ENCODE peak calls at places on chromosomes 1 and 21, in six cellular contexts. One of them, this sample, is unnamed.

GRCh38 chr1:55353709-55354620 is 138.8 kb upstream of the USP24 start:
- DNase-seq in EH: no peak
- DNase-seq in C1 segment of cervical spinal cord: no peak
- DNase-seq in heart left ventricle: no peak
- DNase-seq in neural progenitor cell: no peak
- DNase-seq in T-helper 2 cell: no peak
- DNase-seq in this sample: no peak

GRCh38 chr21:44984792-44985440 is 45.1 kb downstream of the SLX9 start:
- DNase-seq in T-helper 2 cell: no peak
- DNase-seq in neural progenitor cell: peak
- DNase-seq in C1 segment of cervical spinal cord: no peak
- DNase-seq in EH: no peak
- DNase-seq in heart left ventricle: peak
- DNase-seq in this sample: no peak

GRCh38 chr1:229689273-229689672 is 63.2 kb downstream of the URB2 start:
- DNase-seq in T-helper 2 cell: no peak
- DNase-seq in C1 segment of cervical spinal cord: no peak
- DNase-seq in heart left ventricle: no peak
- DNase-seq in EH: no peak
- DNase-seq in neural progenitor cell: no peak
- DNase-seq in this sample: no peak

GRCh38 chr1:8189931-8190483 is 127.9 kb upstream of the SLC45A1 start:
- DNase-seq in T-helper 2 cell: no peak
- DNase-seq in heart left ventricle: no peak
- DNase-seq in C1 segment of cervical spinal cord: no peak
- DNase-seq in EH: no peak
- DNase-seq in neural progenitor cell: no peak
- DNase-seq in this sample: no peak

GRCh38 chr1:25689686-25690381 is 73.2 kb downstream of the MAN1C1 start:
- DNase-seq in T-helper 2 cell: no peak
- DNase-seq in neural progenitor cell: no peak
- DNase-seq in EH: no peak
- DNase-seq in C1 segment of cervical spinal cord: no peak
- DNase-seq in heart left ventricle: no peak
- DNase-seq in this sample: no peak

GRCh38 chr1:231201375-231202124 is 39.5 kb upstream of the GNPAT start:
- DNase-seq in T-helper 2 cell: no peak
- DNase-seq in heart left ventricle: no peak
- DNase-seq in neural progenitor cell: no peak
- DNase-seq in C1 segment of cervical spinal cord: no peak
- DNase-seq in EH: no peak
- DNase-seq in this sample: no peak

GRCh38 chr21:34582506-34583150 is 32.3 kb downstream of the RCAN1 start:
- DNase-seq in EH: peak
- DNase-seq in heart left ventricle: no peak
- DNase-seq in T-helper 2 cell: no peak
- DNase-seq in neural progenitor cell: peak
- DNase-seq in C1 segment of cervical spinal cord: no peak
- DNase-seq in this sample: peak

GRCh38 chr21:26280715-26281310 is 110.2 kb upstream of the APP start:
- DNase-seq in neural progenitor cell: peak
- DNase-seq in heart left ventricle: no peak
- DNase-seq in T-helper 2 cell: no peak
- DNase-seq in C1 segment of cervical spinal cord: no peak
- DNase-seq in EH: peak
- DNase-seq in this sample: no peak

GRCh38 chr1:233710031-233710430 is 96.1 kb downstream of the KCNK1 start:
- DNase-seq in neural progenitor cell: no peak
- DNase-seq in EH: no peak
- DNase-seq in C1 segment of cervical spinal cord: no peak
- DNase-seq in heart left ventricle: no peak
- DNase-seq in T-helper 2 cell: no peak
- DNase-seq in this sample: no peak

GRCh38 chr1:182588460-182589396 is at the start of gene RNASEL:
- DNase-seq in heart left ventricle: peak
- DNase-seq in neural progenitor cell: peak
- DNase-seq in T-helper 2 cell: peak
- DNase-seq in EH: peak
- DNase-seq in C1 segment of cervical spinal cord: peak
- DNase-seq in this sample: peak

GRCh38 chr1:84146375-84147032 is 2.4 kb downstream of the PRKACB start:
- DNase-seq in T-helper 2 cell: no peak
- DNase-seq in EH: peak
- DNase-seq in heart left ventricle: no peak
- DNase-seq in neural progenitor cell: no peak
- DNase-seq in C1 segment of cervical spinal cord: no peak
- DNase-seq in this sample: peak

GRCh38 chr1:205396972-205397616 is 24.8 kb downstream of the LEMD1 start:
- DNase-seq in C1 segment of cervical spinal cord: peak
- DNase-seq in heart left ventricle: no peak
- DNase-seq in T-helper 2 cell: peak
- DNase-seq in neural progenitor cell: peak
- DNase-seq in EH: peak
- DNase-seq in this sample: peak

GRCh38 chr1:111199881-111200801 is at the start of gene DENND2D:
- DNase-seq in C1 segment of cervical spinal cord: peak
- DNase-seq in heart left ventricle: no peak
- DNase-seq in T-helper 2 cell: peak
- DNase-seq in EH: no peak
- DNase-seq in neural progenitor cell: no peak
- DNase-seq in this sample: no peak

GRCh38 chr21:44376606-44377005 is 23.2 kb downstream of the TRPM2 start:
- DNase-seq in neural progenitor cell: no peak
- DNase-seq in T-helper 2 cell: no peak
- DNase-seq in C1 segment of cervical spinal cord: no peak
- DNase-seq in heart left ventricle: no peak
- DNase-seq in EH: no peak
- DNase-seq in this sample: no peak

GRCh38 chr21:28294046-28294445 is 698.6 kb downstream of the LTN1 start:
- DNase-seq in C1 segment of cervical spinal cord: no peak
- DNase-seq in EH: peak
- DNase-seq in heart left ventricle: no peak
- DNase-seq in T-helper 2 cell: no peak
- DNase-seq in neural progenitor cell: no peak
- DNase-seq in this sample: no peak